ENCODE peak calls at places on chromosomes 1 and 21, in six cellular contexts. M is mammary epithelial cell, E is BE2C, B is HAP-1, I is hepatocyte, R is left ventricle myocardium inferior. F is an unnamed sample.

GRCh38 chr1:64147759-64148158 is 55.7 kb upstream of the UBE2U start:
- DNase-seq in I (no peak), M (no peak), E (no peak), R (no peak), B (no peak), F (no peak)

GRCh38 chr1:160005070-160005469 is 26.7 kb downstream of the PIGM start:
- DNase-seq in E (no peak), B (no peak), M (no peak), R (no peak), I (no peak), F (no peak)

GRCh38 chr21:38306833-38307232 is 50.0 kb downstream of the KCNJ15 start:
- DNase-seq in B (no peak), R (no peak), M (peak; percentile 65), I (peak; percentile 39), E (no peak), F (no peak)

GRCh38 chr1:207259391-207259790 is 62.1 kb upstream of the CD55 start:
- DNase-seq in E (no peak), B (peak; percentile 9), I (no peak), R (no peak), M (peak; percentile 29), F (no peak)

GRCh38 chr1:36419158-36419557 is 21.4 kb upstream of the LSM10 start:
- DNase-seq in I (no peak), B (no peak), R (no peak), E (no peak), M (no peak), F (no peak)

GRCh38 chr1:180181048-180181447 is 26.4 kb downstream of the QSOX1 start:
- DNase-seq in B (peak; percentile 68), I (peak; percentile 39), E (peak; percentile 60), M (no peak), R (no peak), F (no peak)

GRCh38 chr1:67019600-67020136 is 34.3 kb downstream of the SLC35D1 start:
- DNase-seq in E (peak; percentile 34), R (no peak), M (peak; percentile 26), I (no peak), B (no peak), F (no peak)

GRCh38 chr1:231800071-231800470 is 173.5 kb downstream of the DISC1 start:
- DNase-seq in R (no peak), B (no peak), I (no peak), E (no peak), M (peak; percentile 66), F (no peak)

GRCh38 chr1:12461764-12462163 is 156.2 kb downstream of the DHRS3 start:
- DNase-seq in I (no peak), R (no peak), B (no peak), M (no peak), E (no peak), F (no peak)

GRCh38 chr1:12462586-12462985 is 155.4 kb downstream of the DHRS3 start:
- DNase-seq in E (no peak), B (no peak), I (no peak), M (no peak), R (no peak), F (no peak)

GRCh38 chr1:12458571-12458970 is 159.4 kb downstream of the DHRS3 start:
- DNase-seq in B (no peak), R (no peak), E (no peak), M (no peak), I (no peak), F (no peak)

GRCh38 chr1:12460121-12460520 is 157.9 kb downstream of the DHRS3 start:
- DNase-seq in B (no peak), R (peak; percentile 62), I (no peak), E (no peak), M (no peak), F (no peak)

DNA sequence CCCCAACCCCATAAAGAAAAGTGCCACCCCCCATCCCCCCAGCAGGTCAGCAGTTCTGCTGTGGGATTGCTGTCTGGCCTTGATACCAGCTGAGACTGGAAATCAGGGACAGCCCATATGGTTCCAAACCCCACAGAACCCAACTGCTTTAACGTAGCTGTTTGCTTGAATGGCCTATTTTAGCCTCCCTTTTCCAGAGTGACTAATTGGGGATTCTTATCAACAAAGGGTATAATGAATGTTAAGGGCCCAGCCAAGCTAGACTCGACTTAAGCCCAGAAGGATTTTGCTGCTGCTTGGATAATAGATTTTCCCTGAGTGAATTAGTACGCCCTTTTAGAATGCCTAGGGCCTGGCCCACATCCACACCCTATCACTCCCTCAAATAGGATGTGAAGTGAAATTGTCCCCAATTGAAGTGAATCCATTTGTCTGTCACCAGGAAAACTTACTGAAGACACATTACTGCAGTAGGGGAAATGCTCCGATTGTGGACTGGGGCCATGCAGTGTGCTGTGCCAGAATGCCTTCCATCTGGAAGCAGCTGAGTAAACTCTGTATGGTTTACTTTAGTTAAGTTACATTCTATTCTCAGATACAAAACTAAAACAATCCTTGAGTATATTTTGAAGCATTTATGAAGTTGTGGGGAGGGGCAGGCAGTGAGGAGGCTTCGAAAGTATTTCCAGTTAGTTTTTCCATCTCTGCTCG is 156.9 kb downstream of the DHRS3 start:
- DNase-seq in B (no peak), R (peak; percentile 69), E (no peak), I (no peak), M (no peak), F (no peak)
- H3K36me3 ChIP-seq in B (no peaks in the 10 kb centered on the region), R (peaks cover 43% of the 10 kb centered on the region), E (no peaks in the 10 kb centered on the region), I (no peaks in the 10 kb centered on the region), M (no peaks in the 10 kb centered on the region), F (peaks cover 7% of the 10 kb centered on the region)

GRCh38 chr1:239388578-239388977 is 2.2 kb downstream of the CHRM3 start:
- DNase-seq in E (no peak), M (no peak), R (no peak), B (no peak), I (no peak), F (no peak)
- H3K4me3 ChIP-seq in E (peak overlapping the region; percentile 89), M (no peak overlapping the region), R (no peak overlapping the region), B (no peak overlapping the region), I (peak overlapping the region; percentile 63), F (no peak overlapping the region)

DNA sequence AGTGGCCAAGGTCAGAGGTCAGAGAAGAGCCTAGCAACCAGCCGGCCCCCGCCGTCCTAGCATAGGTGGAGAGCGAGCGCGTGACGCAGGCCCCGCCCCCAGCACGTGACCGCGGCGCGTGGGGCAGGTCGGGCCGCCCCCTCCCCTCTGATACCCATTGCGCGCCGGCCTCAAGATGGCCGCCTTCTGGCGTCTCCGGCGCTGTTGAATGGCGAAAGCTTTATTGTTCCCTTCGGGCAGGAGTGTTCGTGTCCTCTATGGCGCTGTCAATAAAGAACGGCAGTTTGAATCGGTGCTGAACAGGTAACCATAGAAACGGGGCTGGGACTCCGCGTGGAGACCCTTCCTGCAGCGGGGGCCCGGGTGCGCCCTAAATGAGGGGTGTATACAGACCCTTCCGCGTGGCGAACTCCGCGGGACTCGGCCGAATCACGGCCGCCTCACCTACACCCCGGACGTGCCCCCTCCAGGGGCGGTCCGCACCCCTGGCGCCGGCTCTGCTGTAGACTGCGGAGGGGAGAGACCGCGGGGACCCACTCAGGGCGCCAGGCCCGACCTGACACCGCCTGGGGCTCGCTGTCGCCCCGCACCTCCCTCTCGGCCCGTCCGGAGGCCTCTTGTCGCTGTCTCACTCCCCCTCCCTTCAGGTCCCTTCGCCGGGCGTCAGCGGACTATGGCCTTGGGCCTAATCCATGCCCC is at the start of gene ZBTB40:
- DNase-seq in M (peak; percentile 94), I (peak; percentile 99), B (peak; percentile 96), R (peak; percentile 97), E (peak; percentile 92), F (peak; percentile 89)
- H3K4me1 ChIP-seq in M (no peaks in the 10 kb centered on the region), I (peaks cover 39% of the 10 kb centered on the region), B (peaks cover 35% of the 10 kb centered on the region), R (peaks cover 71% of the 10 kb centered on the region), E (peaks cover 8% of the 10 kb centered on the region), F (peaks cover 18% of the 10 kb centered on the region)

GRCh38 chr1:40795811-40796586 is 12.4 kb downstream of the KCNQ4 start:
- DNase-seq in E (no peak), B (no peak), M (no peak), I (no peak), R (no peak), F (no peak)
- H3K36me3 ChIP-seq in E (no peaks in the 10 kb centered on the region), B (no peaks in the 10 kb centered on the region), M (no peaks in the 10 kb centered on the region), I (no peaks in the 10 kb centered on the region), R (no peaks in the 10 kb centered on the region), F (no peaks in the 10 kb centered on the region)

DNA sequence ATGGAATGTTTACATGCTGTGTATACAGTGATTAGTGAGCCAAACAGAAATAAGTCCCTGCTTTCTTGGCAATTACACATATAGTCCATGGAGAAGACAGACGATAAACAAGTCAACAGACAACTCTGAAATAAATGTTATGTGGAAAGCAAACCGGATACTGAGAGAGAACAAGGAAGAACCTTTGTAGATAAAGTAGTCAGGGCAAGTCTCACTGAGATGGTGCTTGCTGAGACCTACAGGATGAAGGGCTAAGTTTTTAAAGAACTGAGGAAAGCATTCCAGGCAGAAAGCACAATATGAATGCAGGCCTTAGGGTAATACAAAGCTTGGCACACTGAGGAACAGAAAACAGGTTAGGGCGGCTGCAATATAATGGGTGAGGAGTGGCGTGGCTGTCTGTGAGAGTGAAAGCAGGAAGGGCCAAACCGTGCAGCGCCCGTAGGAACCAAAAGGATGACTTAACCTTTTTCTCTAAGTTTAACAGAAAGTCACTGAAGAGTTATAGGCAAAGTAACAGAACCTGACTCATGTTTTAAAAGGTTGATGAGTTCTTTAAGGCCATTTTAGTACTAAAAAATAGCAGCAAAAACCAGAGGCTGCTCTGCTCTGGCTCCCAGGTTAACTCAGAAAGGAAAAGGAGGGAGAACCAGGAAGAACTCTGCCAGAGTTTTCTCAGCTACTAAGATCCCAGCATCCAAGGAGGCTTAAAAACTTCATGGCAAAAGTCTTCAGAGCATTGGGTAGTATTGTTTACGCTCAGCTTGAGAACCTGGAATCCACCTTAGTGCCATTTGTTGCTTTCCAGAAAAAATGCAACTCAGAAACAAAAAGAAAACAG is 8.7 kb upstream of the TTF2 start:
- DNase-seq in E (no peak), R (no peak), B (no peak), M (peak; percentile 46), I (no peak), F (peak; percentile 18)
- H3K4me3 ChIP-seq in E (no peak overlapping the region), R (peak overlapping the region; percentile 43), B (no peak overlapping the region), M (peak overlapping the region; percentile 19), I (no peak overlapping the region), F (peak overlapping the region; percentile 7)

GRCh38 chr21:25898671-25899070 is 163.9 kb downstream of the GABPA start:
- DNase-seq in M (no peak), I (no peak), B (no peak), E (no peak), R (no peak), F (no peak)

GRCh38 chr21:25896657-25897056 is 161.9 kb downstream of the GABPA start:
- DNase-seq in M (no peak), B (no peak), R (no peak), I (no peak), E (no peak), F (no peak)

GRCh38 chr21:25903599-25903998 is 168.8 kb downstream of the GABPA start:
- DNase-seq in R (no peak), B (no peak), M (no peak), I (no peak), E (no peak), F (no peak)

GRCh38 chr21:25897383-25897782 is 162.6 kb downstream of the GABPA start:
- DNase-seq in M (no peak), E (no peak), R (no peak), B (no peak), I (no peak), F (no peak)

GRCh38 chr21:25901580-25901979 is 166.8 kb downstream of the GABPA start:
- DNase-seq in R (no peak), E (no peak), B (no peak), I (no peak), M (no peak), F (no peak)
- H3K4me1 ChIP-seq in R (peaks cover 32% of the 10 kb centered on the region), E (peaks cover 20% of the 10 kb centered on the region), B (no peaks in the 10 kb centered on the region), I (peaks cover 4% of the 10 kb centered on the region), M (peaks cover 10% of the 10 kb centered on the region), F (peaks cover 2% of the 10 kb centered on the region)

GRCh38 chr1:212055333-212055732 is 19.8 kb downstream of the DTL start:
- DNase-seq in M (no peak), I (no peak), E (no peak), B (no peak), R (no peak), F (no peak)
- H3K36me3 ChIP-seq in M (peaks cover 18% of the 10 kb centered on the region), I (no peaks in the 10 kb centered on the region), E (peaks cover 73% of the 10 kb centered on the region), B (peaks cover 51% of the 10 kb centered on the region), R (no peaks in the 10 kb centered on the region), F (no peaks in the 10 kb centered on the region)

F was measured in CD8-positive, alpha-beta T cell.